ENCODE peak calls at places on chromosomes 12 and 14, in eight cellular contexts. Z is cardiac muscle cell; Q is Karpas-422; R is neuronal stem cell; U is naive thymus-derived CD4-positive, alpha-beta T cell; W is left ventricle myocardium inferior; F is heart left ventricle; N is ovary. J is an unnamed sample. For H3K4me1, the result is how much of the 10 kb centered on the place peaks cover.

GRCh38 chr12:120496353-120497340 is 734 bp downstream of the DYNLL1 start:
- DNase-seq in Z (peak), Q (peak), R (peak), U (no peak), W (peak), F (peak), N (peak), J (no peak)

GRCh38 chr12:110279976-110280783 is 867 bp upstream of the ATP2A2 start:
- DNase-seq in Z (peak), Q (peak), R (peak), U (no peak), W (peak), F (peak), N (no peak), J (no peak)

GRCh38 chr12:89051065-89051677 is 301.1 kb downstream of the DUSP6 start:
- DNase-seq in Z (peak), Q (peak), R (peak), U (no peak), W (no peak), F (peak), N (no peak), J (peak)

GRCh38 chr12:42824327-42824726 is 234.8 kb upstream of the PRICKLE1 start:
- DNase-seq in Z (no peak), Q (no peak), R (no peak), U (no peak), W (no peak), F (no peak), N (no peak), J (no peak)

GRCh38 chr14:101939771-101940170 is 24.6 kb upstream of the DYNC1H1 start:
- DNase-seq in Z (no peak), Q (no peak), R (no peak), U (no peak), W (no peak), F (no peak), N (no peak), J (no peak)

GRCh38 chr12:51185171-51185717 is 12.3 kb upstream of the TFCP2 start:
- DNase-seq in Z (no peak), Q (no peak), R (no peak), U (no peak), W (no peak), F (no peak), N (no peak), J (no peak)

GRCh38 chr12:112198120-112198733 is 72.9 kb downstream of the TRAFD1 start:
- DNase-seq in Z (peak), Q (peak), R (peak), U (no peak), W (no peak), F (no peak), N (peak), J (peak)

GRCh38 chr12:63921157-63921556 is 76.7 kb downstream of the SRGAP1 start:
- DNase-seq in Z (no peak), Q (no peak), R (no peak), U (no peak), W (no peak), F (no peak), N (no peak), J (no peak)

GRCh38 chr14:61836807-61837206 is 74.6 kb downstream of the SNAPC1 start:
- DNase-seq in Z (no peak), Q (peak), R (no peak), U (no peak), W (no peak), F (no peak), N (no peak), J (no peak)

GRCh38 chr12:29591140-29592020 is 93.9 kb upstream of the OVCH1 start:
- DNase-seq in Z (peak), Q (no peak), R (peak), U (no peak), W (no peak), F (peak), N (peak), J (no peak)

GRCh38 chr12:52249041-52249461 is 16.0 kb downstream of the KRT7 start:
- DNase-seq in Z (no peak), Q (no peak), R (no peak), U (no peak), W (peak), F (peak), N (no peak), J (no peak)

GRCh38 chr14:105436891-105437722 is 17.5 kb downstream of the MTA1 start:
- DNase-seq in Z (no peak), Q (no peak), R (no peak), U (no peak), W (no peak), F (no peak), N (no peak), J (no peak)

GRCh38 chr12:120093592-120094355 is 22.8 kb downstream of the RAB35 start:
- DNase-seq in Z (peak), Q (no peak), R (no peak), U (no peak), W (no peak), F (no peak), N (no peak), J (no peak)

GRCh38 chr12:130826151-130826801 is 12.8 kb downstream of the STX2 start:
- DNase-seq in Z (peak), Q (peak), R (no peak), U (peak), W (no peak), F (no peak), N (peak), J (no peak)

GRCh38 chr12:1835178-1836131 is 15.1 kb downstream of the LRTM2 start:
- DNase-seq in Z (no peak), Q (no peak), R (no peak), U (no peak), W (no peak), F (no peak), N (no peak), J (no peak)

GRCh38 chr12:103952497-103952896 is 13.2 kb upstream of the TDG start:
- DNase-seq in Z (no peak), Q (no peak), R (no peak), U (no peak), W (no peak), F (no peak), N (no peak), J (no peak)

GRCh38 chr14:99773496-99774203 is 19.6 kb upstream of the EML1 start:
- DNase-seq in Z (no peak), Q (no peak), R (no peak), U (no peak), W (no peak), F (no peak), N (no peak), J (no peak)

GRCh38 chr12:128783129-128783574 is 40.6 kb downstream of the SLC15A4 start:
- DNase-seq in Z (no peak), Q (no peak), R (no peak), U (peak), W (no peak), F (no peak), N (no peak), J (no peak)

GRCh38 chr14:47485421-47485820 is 190.0 kb downstream of the MDGA2 start:
- DNase-seq in Z (no peak), Q (no peak), R (no peak), U (no peak), W (no peak), F (no peak), N (no peak), J (no peak)

GRCh38 chr12:121259074-121259473 is 37.4 kb downstream of the CAMKK2 start:
- DNase-seq in Z (no peak), Q (no peak), R (no peak), U (no peak), W (no peak), F (no peak), N (no peak), J (no peak)

GRCh38 chr12:80861636-80862378 is 75.9 kb downstream of the LIN7A start:
- DNase-seq in Z (no peak), Q (no peak), R (no peak), U (no peak), W (no peak), F (no peak), N (no peak), J (no peak)
- H3K27ac ChIP-seq in Z (no peak), Q (no peak), R (no peak), U (no peak), W (no peak), F (no peak), N (no peak), J (no peak)

GRCh38 chr12:96366255-96366654 is 34.0 kb downstream of the CDK17 start:
- DNase-seq in Z (no peak), Q (no peak), R (no peak), U (no peak), W (no peak), F (no peak), N (no peak), J (no peak)
- H3K4me1 ChIP-seq in Z (under half), Q (half or more), R (under half), U (under half), W (half or more), F (half or more), N (under half), J (under half)

DNA sequence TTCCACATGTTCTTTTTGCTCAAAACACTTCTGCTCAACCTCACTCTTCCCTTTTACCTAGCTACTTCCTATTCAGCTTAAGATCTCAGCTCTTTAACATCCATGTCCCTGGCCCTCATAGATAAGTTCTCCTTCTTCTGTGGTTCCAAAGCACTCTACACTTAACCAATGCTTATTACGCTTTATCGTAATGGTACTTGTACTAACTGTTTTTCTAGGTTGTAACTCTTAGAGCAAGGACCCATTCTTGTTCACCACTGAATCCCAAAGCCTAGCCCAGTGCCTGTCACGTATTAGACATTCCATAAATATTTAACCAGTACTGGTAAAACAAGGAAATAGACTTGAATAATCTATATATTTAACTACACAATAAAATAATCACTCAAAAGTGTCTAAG is 5.3 kb downstream of the SLC41A2 start:
- DNase-seq in Z (no peak), Q (no peak), R (no peak), U (no peak), W (no peak), F (no peak), N (no peak), J (no peak)
- H3K27ac ChIP-seq in Z (no peak), Q (no peak), R (no peak), U (no peak), W (no peak), F (no peak), N (no peak), J (peak)

GRCh38 chr12:46265102-46265501 is 3.7 kb downstream of the SLC38A1 start:
- DNase-seq in Z (no peak), Q (no peak), R (no peak), U (no peak), W (no peak), F (no peak), N (no peak), J (no peak)
- H3K4me1 ChIP-seq in Z (half or more), Q (half or more), R (under half), U (half or more), W (half or more), F (half or more), N (under half), J (half or more)

DNA sequence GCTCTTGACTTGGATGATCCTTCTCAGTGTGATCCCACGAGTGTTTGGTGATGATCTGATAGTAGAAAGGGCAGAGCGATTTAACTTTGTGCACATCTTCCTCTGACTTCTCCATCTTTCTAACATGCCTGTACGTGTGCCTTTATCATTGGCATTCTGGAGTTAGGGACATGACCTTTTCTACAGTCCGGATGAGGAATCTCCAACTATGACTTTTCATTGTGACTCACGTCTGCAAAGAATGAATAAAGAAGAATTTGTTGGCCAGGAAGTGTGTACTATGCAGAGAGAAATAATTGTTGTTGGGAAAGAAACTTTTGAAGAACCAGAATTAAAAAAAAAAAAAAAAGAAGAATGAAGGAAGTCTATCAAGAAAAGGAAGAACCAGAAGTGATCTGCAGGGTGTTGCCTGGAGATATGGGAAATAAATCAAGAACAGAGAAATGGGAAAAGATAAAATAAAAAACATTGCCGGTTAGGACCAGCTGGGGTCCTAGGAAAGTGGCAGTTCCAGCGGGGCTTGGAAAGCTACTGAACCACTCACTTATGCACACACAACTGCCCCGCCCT is 25.3 kb downstream of the PPFIBP1 start:
- DNase-seq in Z (no peak), Q (no peak), R (no peak), U (no peak), W (no peak), F (no peak), N (no peak), J (no peak)
- H3K27ac ChIP-seq in Z (no peak), Q (no peak), R (no peak), U (no peak), W (peak), F (peak), N (no peak), J (peak)

DNA sequence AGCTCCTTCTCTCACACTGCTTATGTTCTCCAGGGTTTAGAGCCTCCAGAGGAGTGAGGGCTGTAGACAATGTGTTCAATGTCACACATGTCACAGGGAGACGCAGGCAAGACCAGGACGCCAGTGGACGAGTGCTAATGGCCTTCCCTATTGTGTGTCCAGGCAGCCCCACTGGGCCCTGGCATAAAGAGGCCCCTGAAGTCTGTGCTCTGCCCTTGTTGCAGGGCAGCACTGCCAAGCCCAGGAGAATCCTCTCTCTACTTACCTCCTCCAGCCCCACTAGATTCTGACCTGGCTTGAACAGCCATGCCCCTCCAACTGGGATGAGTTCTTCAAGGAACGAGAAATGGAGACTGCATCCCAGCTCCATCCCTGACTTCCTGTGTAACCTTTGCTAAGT is 24.8 kb upstream of the TMEM106C start:
- DNase-seq in Z (no peak), Q (no peak), R (no peak), U (no peak), W (no peak), F (no peak), N (no peak), J (no peak)
- H3K4me1 ChIP-seq in Z (under half), Q (under half), R (under half), U (under half), W (under half), F (under half), N (under half), J (under half)

GRCh38 chr12:43836455-43836989 is 641 bp downstream of the TMEM117 start:
- DNase-seq in Z (no peak), Q (no peak), R (no peak), U (no peak), W (no peak), F (peak), N (no peak), J (no peak)
- H3K27ac ChIP-seq in Z (peak), Q (no peak), R (no peak), U (peak), W (peak), F (peak), N (peak), J (peak)

DNA sequence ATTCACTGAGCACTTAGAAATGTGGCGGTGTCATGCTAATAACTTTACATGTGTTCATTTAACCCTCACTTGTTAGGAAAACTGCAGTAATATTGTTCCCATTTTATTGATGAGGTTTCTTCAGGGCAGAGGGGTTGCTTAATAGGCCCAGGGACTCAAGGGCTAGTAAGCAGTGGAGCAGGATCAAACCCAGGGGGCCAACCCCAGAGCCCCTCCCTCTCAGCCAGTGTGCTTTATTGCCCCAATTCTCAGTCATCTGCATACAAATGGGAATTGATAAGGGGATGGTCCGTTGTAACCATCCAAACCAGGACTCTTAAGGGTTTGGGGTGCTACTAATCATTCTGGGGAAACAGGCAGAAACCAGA is 142.8 kb upstream of the AMIGO2 start:
- DNase-seq in Z (no peak), Q (no peak), R (no peak), U (no peak), W (no peak), F (no peak), N (no peak), J (no peak)
- H3K4me1 ChIP-seq in Z (under half), Q (half or more), R (under half), U (half or more), W (under half), F (under half), N (under half), J (under half)

GRCh38 chr12:16608346-16608745 is 2.4 kb upstream of the LMO3 start:
- DNase-seq in Z (no peak), Q (no peak), R (no peak), U (no peak), W (no peak), F (no peak), N (no peak), J (no peak)
- H3K27ac ChIP-seq in Z (no peak), Q (no peak), R (no peak), U (no peak), W (peak), F (peak), N (no peak), J (no peak)

GRCh38 chr14:68167019-68167716 is 347.6 kb downstream of the RAD51B start:
- DNase-seq in Z (no peak), Q (no peak), R (no peak), U (no peak), W (no peak), F (no peak), N (no peak), J (no peak)
- H3K4me1 ChIP-seq in Z (under half), Q (under half), R (under half), U (under half), W (under half), F (under half), N (under half), J (under half)